ENCODE peak calls at places on chromosomes 2 and 18, in ten cellular contexts. One of them, this sample, is unnamed.
A peak's percentile ranks its signal among the peaks of the same experiment; 100 is the strongest.

GRCh38 chr2:138059487-138059886 is 95.2 kb downstream of the HNMT start:
- DNase-seq in stomach: no peak
- DNase-seq in sigmoid colon: no peak
- DNase-seq in esophagus muscularis mucosa: no peak
- DNase-seq in transverse colon: no peak
- DNase-seq in GM23338: no peak
- DNase-seq in breast epithelium: no peak
- DNase-seq in K562: peak; percentile 31
- DNase-seq in HL-60: no peak
- DNase-seq in HepG2: no peak
- DNase-seq in this sample: no peak

GRCh38 chr2:39583781-39584180 is 81.9 kb upstream of the TMEM178A start:
- DNase-seq in GM23338: no peak
- DNase-seq in sigmoid colon: no peak
- DNase-seq in breast epithelium: no peak
- DNase-seq in HL-60: no peak
- DNase-seq in esophagus muscularis mucosa: no peak
- DNase-seq in stomach: no peak
- DNase-seq in HepG2: no peak
- DNase-seq in K562: no peak
- DNase-seq in transverse colon: no peak
- DNase-seq in this sample: no peak

GRCh38 chr2:75607988-75608683 is 38.4 kb upstream of the MRPL19 start:
- DNase-seq in sigmoid colon: no peak
- DNase-seq in HL-60: no peak
- DNase-seq in transverse colon: no peak
- DNase-seq in K562: no peak
- DNase-seq in esophagus muscularis mucosa: peak; percentile 57
- DNase-seq in HepG2: peak; percentile 49
- DNase-seq in breast epithelium: no peak
- DNase-seq in stomach: no peak
- DNase-seq in GM23338: peak; percentile 55
- DNase-seq in this sample: no peak

GRCh38 chr2:161312996-161313395 is 4.8 kb downstream of the PSMD14 start:
- DNase-seq in HepG2: no peak
- DNase-seq in sigmoid colon: no peak
- DNase-seq in K562: no peak
- DNase-seq in transverse colon: no peak
- DNase-seq in HL-60: no peak
- DNase-seq in stomach: no peak
- DNase-seq in GM23338: no peak
- DNase-seq in esophagus muscularis mucosa: no peak
- DNase-seq in breast epithelium: no peak
- DNase-seq in this sample: no peak

GRCh38 chr2:156466739-156467405 is 30.7 kb downstream of the GPD2 start:
- DNase-seq in K562: no peak
- DNase-seq in transverse colon: peak; percentile 54
- DNase-seq in HepG2: no peak
- DNase-seq in stomach: peak; percentile 61
- DNase-seq in esophagus muscularis mucosa: no peak
- DNase-seq in GM23338: no peak
- DNase-seq in breast epithelium: peak; percentile 22
- DNase-seq in HL-60: no peak
- DNase-seq in sigmoid colon: no peak
- DNase-seq in this sample: no peak

GRCh38 chr2:45131587-45131986 is 122.3 kb upstream of the SIX2 start:
- DNase-seq in esophagus muscularis mucosa: no peak
- DNase-seq in breast epithelium: no peak
- DNase-seq in HepG2: no peak
- DNase-seq in GM23338: no peak
- DNase-seq in sigmoid colon: no peak
- DNase-seq in transverse colon: no peak
- DNase-seq in HL-60: no peak
- DNase-seq in stomach: no peak
- DNase-seq in K562: no peak
- DNase-seq in this sample: no peak

GRCh38 chr2:224448236-224448635 is 46.3 kb upstream of the FAM124B start:
- DNase-seq in GM23338: no peak
- DNase-seq in sigmoid colon: no peak
- DNase-seq in stomach: no peak
- DNase-seq in HepG2: no peak
- DNase-seq in HL-60: no peak
- DNase-seq in transverse colon: no peak
- DNase-seq in breast epithelium: no peak
- DNase-seq in esophagus muscularis mucosa: no peak
- DNase-seq in K562: no peak
- DNase-seq in this sample: no peak

GRCh38 chr2:240983361-240983995 is 14.9 kb upstream of the SNED1 start:
- DNase-seq in HepG2: no peak
- DNase-seq in GM23338: peak; percentile 92
- DNase-seq in transverse colon: peak; percentile 44
- DNase-seq in esophagus muscularis mucosa: no peak
- DNase-seq in stomach: peak; percentile 50
- DNase-seq in K562: peak; percentile 23
- DNase-seq in breast epithelium: no peak
- DNase-seq in HL-60: no peak
- DNase-seq in sigmoid colon: peak; percentile 59
- DNase-seq in this sample: peak; percentile 92

GRCh38 chr2:112630268-112630667 is 15.5 kb upstream of the SLC20A1 start:
- DNase-seq in breast epithelium: peak; percentile 16
- DNase-seq in sigmoid colon: peak; percentile 26
- DNase-seq in K562: no peak
- DNase-seq in HL-60: no peak
- DNase-seq in esophagus muscularis mucosa: peak; percentile 47
- DNase-seq in stomach: no peak
- DNase-seq in transverse colon: no peak
- DNase-seq in GM23338: no peak
- DNase-seq in HepG2: no peak
- DNase-seq in this sample: no peak

GRCh38 chr2:106960633-106961205 is 74.8 kb upstream of the ST6GAL2 start:
- DNase-seq in transverse colon: no peak
- DNase-seq in esophagus muscularis mucosa: no peak
- DNase-seq in breast epithelium: no peak
- DNase-seq in K562: no peak
- DNase-seq in HepG2: no peak
- DNase-seq in HL-60: no peak
- DNase-seq in stomach: no peak
- DNase-seq in GM23338: no peak
- DNase-seq in sigmoid colon: no peak
- DNase-seq in this sample: no peak

GRCh38 chr18:12883003-12883683 is 894 bp downstream of the PTPN2 start:
- DNase-seq in HepG2: no peak
- DNase-seq in transverse colon: no peak
- DNase-seq in breast epithelium: no peak
- DNase-seq in sigmoid colon: no peak
- DNase-seq in K562: no peak
- DNase-seq in stomach: peak; percentile 37
- DNase-seq in HL-60: no peak
- DNase-seq in esophagus muscularis mucosa: no peak
- DNase-seq in GM23338: peak; percentile 18
- DNase-seq in this sample: no peak

GRCh38 chr18:905307-905947 is 756 bp downstream of the ADCYAP1 start:
- DNase-seq in HepG2: no peak
- DNase-seq in HL-60: no peak
- DNase-seq in stomach: no peak
- DNase-seq in K562: no peak
- DNase-seq in transverse colon: no peak
- DNase-seq in breast epithelium: no peak
- DNase-seq in esophagus muscularis mucosa: no peak
- DNase-seq in sigmoid colon: no peak
- DNase-seq in GM23338: peak; percentile 42
- DNase-seq in this sample: peak; percentile 77

GRCh38 chr2:30298302-30298701 is 67.0 kb downstream of the LBH start:
- DNase-seq in sigmoid colon: no peak
- DNase-seq in HepG2: no peak
- DNase-seq in stomach: no peak
- DNase-seq in esophagus muscularis mucosa: no peak
- DNase-seq in breast epithelium: no peak
- DNase-seq in transverse colon: no peak
- DNase-seq in K562: no peak
- DNase-seq in HL-60: no peak
- DNase-seq in GM23338: no peak
- DNase-seq in this sample: no peak

GRCh38 chr2:180709392-180710145 is 270.8 kb upstream of the UBE2E3 start:
- DNase-seq in HL-60: no peak
- DNase-seq in GM23338: no peak
- DNase-seq in HepG2: no peak
- DNase-seq in K562: no peak
- DNase-seq in sigmoid colon: no peak
- DNase-seq in transverse colon: no peak
- DNase-seq in breast epithelium: no peak
- DNase-seq in stomach: no peak
- DNase-seq in esophagus muscularis mucosa: no peak
- DNase-seq in this sample: no peak

GRCh38 chr2:42342061-42342794 is 18.8 kb downstream of the COX7A2L start:
- DNase-seq in HL-60: no peak
- DNase-seq in HepG2: peak; percentile 82
- DNase-seq in GM23338: peak; percentile 44
- DNase-seq in transverse colon: no peak
- DNase-seq in breast epithelium: peak; percentile 49
- DNase-seq in esophagus muscularis mucosa: peak; percentile 89
- DNase-seq in stomach: no peak
- DNase-seq in K562: no peak
- DNase-seq in sigmoid colon: peak; percentile 81
- DNase-seq in this sample: no peak

GRCh38 chr2:11065833-11066232 is 89.4 kb upstream of the SLC66A3 start:
- DNase-seq in transverse colon: peak; percentile 45
- DNase-seq in esophagus muscularis mucosa: peak; percentile 57
- DNase-seq in HepG2: no peak
- DNase-seq in stomach: no peak
- DNase-seq in K562: no peak
- DNase-seq in GM23338: no peak
- DNase-seq in HL-60: no peak
- DNase-seq in sigmoid colon: no peak
- DNase-seq in breast epithelium: no peak
- DNase-seq in this sample: no peak
- TF ChIP-seq POLR2AphosphoS5 in transverse colon: no peak
- TF ChIP-seq POLR2AphosphoS5 in esophagus muscularis mucosa: no peak
- TF ChIP-seq POLR2AphosphoS5 in HepG2: no peak
- TF ChIP-seq POLR2AphosphoS5 in stomach: no peak
- TF ChIP-seq POLR2AphosphoS5 in K562: no peak
- TF ChIP-seq POLR2AphosphoS5 in GM23338: no peak
- TF ChIP-seq POLR2AphosphoS5 in HL-60: no peak
- TF ChIP-seq POLR2AphosphoS5 in sigmoid colon: no peak
- TF ChIP-seq POLR2AphosphoS5 in breast epithelium: no peak
- TF ChIP-seq POLR2AphosphoS5 in this sample: no peak

GRCh38 chr2:102346381-102347130 is 9.0 kb upstream of the IL18R1 start:
- DNase-seq in K562: no peak
- DNase-seq in sigmoid colon: no peak
- DNase-seq in esophagus muscularis mucosa: no peak
- DNase-seq in stomach: no peak
- DNase-seq in transverse colon: no peak
- DNase-seq in breast epithelium: no peak
- DNase-seq in HepG2: no peak
- DNase-seq in GM23338: no peak
- DNase-seq in HL-60: no peak
- DNase-seq in this sample: no peak

GRCh38 chr2:102340778-102341177 is 14.8 kb upstream of the IL18R1 start:
- DNase-seq in esophagus muscularis mucosa: no peak
- DNase-seq in HepG2: no peak
- DNase-seq in transverse colon: no peak
- DNase-seq in HL-60: peak; percentile 36
- DNase-seq in K562: no peak
- DNase-seq in breast epithelium: no peak
- DNase-seq in sigmoid colon: no peak
- DNase-seq in GM23338: no peak
- DNase-seq in stomach: no peak
- DNase-seq in this sample: no peak

GRCh38 chr2:102344397-102344796 is 11.2 kb upstream of the IL18R1 start:
- DNase-seq in GM23338: no peak
- DNase-seq in transverse colon: no peak
- DNase-seq in breast epithelium: no peak
- DNase-seq in sigmoid colon: no peak
- DNase-seq in stomach: no peak
- DNase-seq in K562: no peak
- DNase-seq in esophagus muscularis mucosa: no peak
- DNase-seq in HL-60: no peak
- DNase-seq in HepG2: no peak
- DNase-seq in this sample: no peak

GRCh38 chr2:102345329-102345920 is 10.2 kb upstream of the IL18R1 start:
- DNase-seq in GM23338: no peak
- DNase-seq in esophagus muscularis mucosa: no peak
- DNase-seq in HepG2: no peak
- DNase-seq in sigmoid colon: no peak
- DNase-seq in stomach: no peak
- DNase-seq in HL-60: no peak
- DNase-seq in K562: no peak
- DNase-seq in transverse colon: no peak
- DNase-seq in breast epithelium: no peak
- DNase-seq in this sample: no peak

GRCh38 chr2:102342888-102343287 is 12.7 kb upstream of the IL18R1 start:
- DNase-seq in transverse colon: no peak
- DNase-seq in breast epithelium: no peak
- DNase-seq in esophagus muscularis mucosa: no peak
- DNase-seq in K562: no peak
- DNase-seq in HepG2: no peak
- DNase-seq in HL-60: no peak
- DNase-seq in GM23338: no peak
- DNase-seq in sigmoid colon: no peak
- DNase-seq in stomach: no peak
- DNase-seq in this sample: no peak
- TF ChIP-seq CTCF in transverse colon: no peak
- TF ChIP-seq CTCF in breast epithelium: no peak
- TF ChIP-seq CTCF in esophagus muscularis mucosa: no peak
- TF ChIP-seq CTCF in K562: no peak
- TF ChIP-seq CTCF in HepG2: no peak
- TF ChIP-seq CTCF in HL-60: no peak
- TF ChIP-seq CTCF in GM23338: no peak
- TF ChIP-seq CTCF in sigmoid colon: no peak
- TF ChIP-seq CTCF in stomach: no peak
- TF ChIP-seq CTCF in this sample: no peak

DNA sequence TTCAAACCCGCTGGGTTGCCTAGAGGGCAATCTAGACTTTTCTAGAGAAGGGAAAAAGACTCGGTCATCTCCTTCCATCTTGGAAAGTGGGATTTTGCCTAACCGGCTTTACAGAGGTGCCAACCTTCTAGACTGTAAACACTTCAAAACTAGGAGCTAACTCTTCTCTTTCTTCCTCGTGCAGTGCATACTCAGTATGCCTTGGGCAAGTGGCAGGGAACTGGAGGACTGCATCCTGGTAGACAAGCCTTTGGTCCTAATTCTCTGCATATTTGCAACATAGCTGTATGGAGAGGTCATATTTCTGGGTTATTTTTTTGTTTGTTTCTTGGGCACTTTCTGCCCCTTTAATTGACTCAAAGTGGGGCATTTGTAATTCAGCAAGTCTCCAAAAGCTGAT is 6.0 kb upstream of the GATA6 start:
- DNase-seq in esophagus muscularis mucosa: no peak
- DNase-seq in K562: no peak
- DNase-seq in transverse colon: no peak
- DNase-seq in GM23338: no peak
- DNase-seq in HepG2: no peak
- DNase-seq in breast epithelium: no peak
- DNase-seq in sigmoid colon: no peak
- DNase-seq in HL-60: no peak
- DNase-seq in stomach: no peak
- DNase-seq in this sample: peak; percentile 65
- TF ChIP-seq POLR2AphosphoS5 in esophagus muscularis mucosa: no peak
- TF ChIP-seq POLR2AphosphoS5 in K562: no peak
- TF ChIP-seq POLR2AphosphoS5 in transverse colon: no peak
- TF ChIP-seq POLR2AphosphoS5 in GM23338: no peak
- TF ChIP-seq POLR2AphosphoS5 in HepG2: no peak
- TF ChIP-seq POLR2AphosphoS5 in breast epithelium: no peak
- TF ChIP-seq POLR2AphosphoS5 in sigmoid colon: no peak
- TF ChIP-seq POLR2AphosphoS5 in HL-60: no peak
- TF ChIP-seq POLR2AphosphoS5 in stomach: no peak
- TF ChIP-seq POLR2AphosphoS5 in this sample: no peak

GRCh38 chr2:238243496-238244076 is 3.7 kb upstream of the HES6 start:
- DNase-seq in HepG2: no peak
- DNase-seq in breast epithelium: no peak
- DNase-seq in HL-60: no peak
- DNase-seq in esophagus muscularis mucosa: no peak
- DNase-seq in transverse colon: no peak
- DNase-seq in stomach: no peak
- DNase-seq in sigmoid colon: no peak
- DNase-seq in K562: no peak
- DNase-seq in GM23338: peak; percentile 70
- DNase-seq in this sample: no peak
- TF ChIP-seq CTCF in HepG2: peak; percentile 19
- TF ChIP-seq CTCF in breast epithelium: no peak
- TF ChIP-seq CTCF in HL-60: no peak
- TF ChIP-seq CTCF in esophagus muscularis mucosa: no peak
- TF ChIP-seq CTCF in transverse colon: peak; percentile 26
- TF ChIP-seq CTCF in stomach: no peak
- TF ChIP-seq CTCF in sigmoid colon: peak; percentile 9
- TF ChIP-seq CTCF in K562: no peak
- TF ChIP-seq CTCF in GM23338: peak; percentile 40
- TF ChIP-seq CTCF in this sample: no peak

This sample was measured in upper lobe of left lung.